ENCODE peak calls at places on chromosomes 16 and 17, in five cellular contexts. D is cortex of kidney; E is activated B cell treated with CpG ODN at 0.5 μM for 24 hours; R is stimulated activated CD8-positive, alpha-beta memory T cell treated with anti-CD3 and anti-CD28 coated beads, Interleukin-7, amount 100 ng/mL, for 1 hour; Q is activated T-cell treated with anti-CD3 and anti-CD28 coated beads, Interleukin-2, amount 50 U/mL, for 72 hours. L is an unnamed sample.

GRCh38 chr17:42312285-42313130 is 24.2 kb downstream of the STAT5A start:
- DNase-seq in R (peak; percentile 55), Q (peak; percentile 89), D (peak; percentile 58), E (peak; percentile 70), L (no peak)

GRCh38 chr16:82660078-82660645 is 33.4 kb downstream of the CDH13 start:
- DNase-seq in D (no peak), R (no peak), Q (peak; percentile 48), E (no peak), L (peak; percentile 50)

GRCh38 chr17:78689029-78689428 is 93.0 kb downstream of the CYTH1 start:
- DNase-seq in Q (no peak), R (no peak), E (no peak), D (no peak), L (no peak)

GRCh38 chr17:56425483-56425882 is 168.0 kb upstream of the NOG start:
- DNase-seq in D (no peak), Q (no peak), R (no peak), E (no peak), L (no peak)

GRCh38 chr17:43169561-43170139 is 1.4 kb upstream of the NBR1 start:
- DNase-seq in D (no peak), Q (no peak), E (peak; percentile 21), R (no peak), L (no peak)

GRCh38 chr16:21260870-21261791 is 17.0 kb downstream of the CRYM start:
- DNase-seq in D (no peak), R (no peak), Q (no peak), E (no peak), L (no peak)

GRCh38 chr16:69397821-69398521 is 12.2 kb upstream of the TERF2 start:
- DNase-seq in Q (no peak), E (no peak), R (no peak), D (no peak), L (no peak)

GRCh38 chr16:25165284-25165683 is 51.5 kb upstream of the AQP8 start:
- DNase-seq in D (no peak), E (no peak), R (no peak), Q (no peak), L (no peak)

GRCh38 chr17:27805520-27806146 is 5.3 kb upstream of the NOS2 start:
- DNase-seq in Q (peak; percentile 75), R (peak; percentile 64), E (peak; percentile 61), D (no peak), L (peak; percentile 55)

GRCh38 chr17:81206657-81207056 is 16.1 kb downstream of the CEP131 start:
- DNase-seq in D (no peak), E (no peak), R (no peak), Q (no peak), L (no peak)

GRCh38 chr17:59761385-59762021 is 54.0 kb downstream of the VMP1 start:
- DNase-seq in E (no peak), Q (no peak), D (no peak), R (no peak), L (no peak)

GRCh38 chr17:61414141-61414935 is 14.7 kb downstream of the TBX2 start:
- DNase-seq in Q (no peak), D (no peak), E (no peak), R (no peak), L (no peak)

GRCh38 chr16:11800385-11800718 is 3.3 kb upstream of the ZC3H7A start:
- DNase-seq in Q (no peak), D (no peak), E (no peak), R (no peak), L (no peak)

GRCh38 chr17:82097187-82097918 is 683 bp downstream of the FASN start:
- DNase-seq in E (peak; percentile 53), D (no peak), Q (peak; percentile 43), R (no peak), L (no peak)

GRCh38 chr16:57745768-57746167 is 10.2 kb downstream of the KATNB1 start:
- DNase-seq in D (no peak), R (no peak), E (no peak), Q (no peak), L (no peak)

GRCh38 chr17:45436161-45436560 is 3.5 kb upstream of the ARHGAP27 start:
- DNase-seq in Q (no peak), E (no peak), D (no peak), R (no peak), L (no peak)

GRCh38 chr16:48812856-48813255 is 202.9 kb upstream of the N4BP1 start:
- DNase-seq in E (no peak), D (no peak), Q (no peak), R (no peak), L (no peak)

GRCh38 chr16:67179421-67180080 is 4.2 kb downstream of the MATCAP1 start:
- DNase-seq in E (no peak), R (no peak), Q (no peak), D (no peak), L (no peak)

GRCh38 chr17:59779521-59779920 is 72.1 kb downstream of the VMP1 start:
- DNase-seq in D (no peak), E (no peak), R (no peak), Q (no peak), L (no peak)

GRCh38 chr16:88886915-88887521 is 20.6 kb upstream of the PABPN1L start:
- DNase-seq in E (no peak), Q (no peak), R (no peak), D (no peak), L (no peak)

GRCh38 chr17:77461277-77462057 is 320.7 kb downstream of the SEC14L1 start:
- DNase-seq in Q (no peak), E (no peak), D (no peak), R (no peak), L (no peak)

GRCh38 chr16:55526448-55526847 is 17.6 kb downstream of the LPCAT2 start:
- DNase-seq in R (no peak), D (no peak), Q (no peak), E (no peak), L (no peak)

GRCh38 chr16:630815-631405 is at the start of gene WFIKKN1:
- DNase-seq in Q (no peak), D (no peak), E (no peak), R (no peak), L (no peak)

GRCh38 chr16:87762071-87762571 is 3.7 kb downstream of the KLHDC4 start:
- DNase-seq in R (no peak), Q (no peak), E (no peak), D (no peak), L (no peak)

GRCh38 chr17:18319604-18320256 is 4.6 kb downstream of the SMCR8 start:
- DNase-seq in R (no peak), D (no peak), E (no peak), Q (no peak), L (no peak)

GRCh38 chr17:48754500-48755261 is 26.1 kb upstream of the HOXB13 start:
- DNase-seq in Q (no peak), R (no peak), D (no peak), E (no peak), L (no peak)

GRCh38 chr17:44906987-44907681 is 7.9 kb upstream of the EFTUD2 start:
- DNase-seq in Q (no peak), D (no peak), E (no peak), R (no peak), L (no peak)

GRCh38 chr16:26816266-26816665 is 250.5 kb upstream of the C16orf82 start:
- DNase-seq in D (no peak), E (no peak), R (no peak), Q (no peak), L (no peak)

GRCh38 chr16:88908307-88908706 is 41.8 kb upstream of the PABPN1L start:
- DNase-seq in E (no peak), D (no peak), Q (no peak), R (no peak), L (no peak)

GRCh38 chr16:85894266-85894665 is 4.7 kb upstream of the IRF8 start:
- DNase-seq in R (no peak), Q (no peak), E (no peak), D (no peak), L (no peak)